ENCODE peak calls at places on chromosomes 13 and 19, in six cellular contexts. One of them, this sample, is unnamed.

GRCh38 chr13:56713656-56714055 is 427.1 kb upstream of the PRR20A start:
- DNase-seq in Peyer's patch: no peak
- DNase-seq in gastrocnemius medialis: no peak
- DNase-seq in mucosa of descending colon: no peak
- DNase-seq in BJ: no peak
- DNase-seq in MG63: no peak
- DNase-seq in this sample: no peak

GRCh38 chr19:32339988-32340874 is 5.2 kb upstream of the ZNF507 start:
- DNase-seq in Peyer's patch: peak; percentile 47
- DNase-seq in gastrocnemius medialis: peak; percentile 48
- DNase-seq in mucosa of descending colon: no peak
- DNase-seq in BJ: no peak
- DNase-seq in MG63: peak; percentile 65
- DNase-seq in this sample: peak; percentile 63

GRCh38 chr13:110391273-110391672 is 84.2 kb downstream of the COL4A2 start:
- DNase-seq in Peyer's patch: no peak
- DNase-seq in gastrocnemius medialis: no peak
- DNase-seq in mucosa of descending colon: no peak
- DNase-seq in BJ: no peak
- DNase-seq in MG63: no peak
- DNase-seq in this sample: peak; percentile 59

GRCh38 chr19:37468961-37469777 is at the start of gene ZNF570:
- DNase-seq in Peyer's patch: peak; percentile 88
- DNase-seq in gastrocnemius medialis: peak; percentile 86
- DNase-seq in mucosa of descending colon: peak; percentile 93
- DNase-seq in BJ: peak; percentile 27
- DNase-seq in MG63: no peak
- DNase-seq in this sample: peak; percentile 94

GRCh38 chr13:81565849-81566248 is 1224.9 kb upstream of the SPRY2 start:
- DNase-seq in Peyer's patch: no peak
- DNase-seq in gastrocnemius medialis: no peak
- DNase-seq in mucosa of descending colon: no peak
- DNase-seq in BJ: no peak
- DNase-seq in MG63: no peak
- DNase-seq in this sample: no peak

GRCh38 chr13:59743195-59743594 is 420.5 kb downstream of the DIAPH3 start:
- DNase-seq in Peyer's patch: no peak
- DNase-seq in gastrocnemius medialis: no peak
- DNase-seq in mucosa of descending colon: no peak
- DNase-seq in BJ: no peak
- DNase-seq in MG63: no peak
- DNase-seq in this sample: no peak

GRCh38 chr19:47176627-47177090 is 46.0 kb downstream of the SAE1 start:
- DNase-seq in Peyer's patch: peak; percentile 36
- DNase-seq in gastrocnemius medialis: no peak
- DNase-seq in mucosa of descending colon: no peak
- DNase-seq in BJ: peak; percentile 93
- DNase-seq in MG63: no peak
- DNase-seq in this sample: peak; percentile 92

GRCh38 chr19:23916991-23917390 is 2.3 kb downstream of the ZNF726 start:
- DNase-seq in Peyer's patch: no peak
- DNase-seq in gastrocnemius medialis: no peak
- DNase-seq in mucosa of descending colon: no peak
- DNase-seq in BJ: no peak
- DNase-seq in MG63: no peak
- DNase-seq in this sample: peak; percentile 1

GRCh38 chr13:68272652-68273051 is 1042.5 kb upstream of the PCDH9 start:
- DNase-seq in Peyer's patch: no peak
- DNase-seq in gastrocnemius medialis: no peak
- DNase-seq in mucosa of descending colon: no peak
- DNase-seq in BJ: no peak
- DNase-seq in MG63: no peak
- DNase-seq in this sample: no peak

GRCh38 chr13:95568131-95568530 is 15.6 kb downstream of the CLDN10 start:
- DNase-seq in Peyer's patch: no peak
- DNase-seq in gastrocnemius medialis: no peak
- DNase-seq in mucosa of descending colon: no peak
- DNase-seq in BJ: no peak
- DNase-seq in MG63: no peak
- DNase-seq in this sample: no peak

GRCh38 chr13:110756268-110756667 is 42.8 kb downstream of the ING1 start:
- DNase-seq in Peyer's patch: no peak
- DNase-seq in gastrocnemius medialis: no peak
- DNase-seq in mucosa of descending colon: no peak
- DNase-seq in BJ: no peak
- DNase-seq in MG63: no peak
- DNase-seq in this sample: peak; percentile 5

GRCh38 chr13:38662362-38662761 is 24.5 kb upstream of the FREM2 start:
- DNase-seq in Peyer's patch: no peak
- DNase-seq in gastrocnemius medialis: no peak
- DNase-seq in mucosa of descending colon: no peak
- DNase-seq in BJ: no peak
- DNase-seq in MG63: peak; percentile 53
- DNase-seq in this sample: peak; percentile 49

GRCh38 chr19:54430306-54431254 is 15.3 kb downstream of the TTYH1 start:
- DNase-seq in Peyer's patch: peak; percentile 34
- DNase-seq in gastrocnemius medialis: no peak
- DNase-seq in mucosa of descending colon: no peak
- DNase-seq in BJ: no peak
- DNase-seq in MG63: no peak
- DNase-seq in this sample: peak; percentile 68

GRCh38 chr13:52926971-52927370 is 78.5 kb upstream of the PCDH8 start:
- DNase-seq in Peyer's patch: no peak
- DNase-seq in gastrocnemius medialis: no peak
- DNase-seq in mucosa of descending colon: no peak
- DNase-seq in BJ: no peak
- DNase-seq in MG63: no peak
- DNase-seq in this sample: no peak

GRCh38 chr13:25675060-25675459 is 303.3 kb downstream of the ATP8A2 start:
- DNase-seq in Peyer's patch: no peak
- DNase-seq in gastrocnemius medialis: no peak
- DNase-seq in mucosa of descending colon: no peak
- DNase-seq in BJ: no peak
- DNase-seq in MG63: no peak
- DNase-seq in this sample: no peak

DNA sequence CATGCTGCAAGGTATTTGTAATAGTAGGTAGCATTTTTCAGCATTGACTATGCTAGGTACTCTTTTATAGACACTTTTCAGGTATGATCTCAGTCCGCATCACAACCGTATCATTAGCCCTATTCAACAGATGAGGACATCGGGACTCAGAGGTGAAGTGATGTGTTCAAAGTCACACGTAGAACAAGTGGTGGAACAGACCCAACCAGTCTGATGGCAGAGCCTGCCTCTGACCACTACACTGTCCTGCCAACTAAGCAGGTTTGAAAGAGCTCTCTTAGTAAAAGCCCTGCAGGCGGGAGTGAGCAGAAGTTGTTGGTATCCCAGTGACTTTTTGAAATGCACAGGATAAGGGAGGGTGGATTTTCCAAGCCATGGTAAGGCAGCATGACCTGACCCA is 20.2 kb downstream of the PAF1 start:
- DNase-seq in Peyer's patch: no peak
- DNase-seq in gastrocnemius medialis: no peak
- DNase-seq in mucosa of descending colon: no peak
- DNase-seq in BJ: no peak
- DNase-seq in MG63: no peak
- DNase-seq in this sample: no peak
- H3K36me3 ChIP-seq in Peyer's patch: no peaks in the 10 kb centered on the region
- H3K36me3 ChIP-seq in gastrocnemius medialis: peaks cover 35% of the 10 kb centered on the region
- H3K36me3 ChIP-seq in mucosa of descending colon: peaks cover 3% of the 10 kb centered on the region
- H3K36me3 ChIP-seq in BJ: peaks cover 22% of the 10 kb centered on the region
- H3K36me3 ChIP-seq in MG63: peaks cover 82% of the 10 kb centered on the region
- H3K36me3 ChIP-seq in this sample: peaks cover 46% of the 10 kb centered on the region

DNA sequence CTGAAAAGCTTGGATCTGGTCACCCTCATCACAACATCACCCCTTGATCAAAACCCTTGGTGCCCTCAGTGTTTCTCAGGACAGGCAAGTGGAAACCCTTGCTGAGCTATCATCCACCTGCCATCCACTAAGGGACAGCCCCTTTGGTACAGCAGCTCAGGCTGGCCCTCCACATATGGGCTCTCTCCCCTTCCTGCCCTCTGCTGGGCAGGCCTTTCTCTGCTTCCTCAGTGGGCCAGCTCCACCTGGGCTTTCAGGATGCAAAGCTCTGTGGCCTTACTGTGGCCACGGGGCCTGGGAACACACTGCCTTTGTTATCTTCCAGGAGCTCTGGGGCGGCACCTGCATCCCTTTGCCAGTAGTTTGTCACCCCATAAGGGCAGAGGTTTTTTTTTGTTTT is 4.9 kb downstream of the SUGP1 start:
- DNase-seq in Peyer's patch: no peak
- DNase-seq in gastrocnemius medialis: no peak
- DNase-seq in mucosa of descending colon: no peak
- DNase-seq in BJ: no peak
- DNase-seq in MG63: no peak
- DNase-seq in this sample: no peak
- H3K36me3 ChIP-seq in Peyer's patch: no peaks in the 10 kb centered on the region
- H3K36me3 ChIP-seq in gastrocnemius medialis: peaks cover 30% of the 10 kb centered on the region
- H3K36me3 ChIP-seq in mucosa of descending colon: no peaks in the 10 kb centered on the region
- H3K36me3 ChIP-seq in BJ: peaks cover 10% of the 10 kb centered on the region
- H3K36me3 ChIP-seq in MG63: peaks cover 57% of the 10 kb centered on the region
- H3K36me3 ChIP-seq in this sample: peaks cover 26% of the 10 kb centered on the region

DNA sequence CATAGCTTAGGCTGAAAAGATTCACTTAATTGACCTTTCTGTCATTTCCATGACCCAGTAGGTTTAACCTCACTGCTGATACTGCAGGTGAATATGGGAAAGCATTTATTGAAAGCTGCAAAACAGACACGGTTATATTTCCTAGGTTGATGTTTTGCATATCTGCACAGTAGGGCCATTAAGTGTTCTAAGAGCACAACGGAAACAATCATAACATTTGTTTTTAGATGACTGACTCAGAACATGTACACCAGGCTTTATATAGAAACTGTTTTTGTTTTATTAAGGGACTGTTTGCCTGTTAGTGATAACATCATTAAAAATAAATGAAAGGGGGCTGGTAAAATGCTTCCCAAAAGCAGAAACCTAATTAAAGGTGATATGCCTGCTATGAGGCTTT is 367.8 kb downstream of the DACH1 start:
- DNase-seq in Peyer's patch: no peak
- DNase-seq in gastrocnemius medialis: no peak
- DNase-seq in mucosa of descending colon: no peak
- DNase-seq in BJ: no peak
- DNase-seq in MG63: no peak
- DNase-seq in this sample: no peak
- H3K36me3 ChIP-seq in Peyer's patch: no peaks in the 10 kb centered on the region
- H3K36me3 ChIP-seq in gastrocnemius medialis: no peaks in the 10 kb centered on the region
- H3K36me3 ChIP-seq in mucosa of descending colon: no peaks in the 10 kb centered on the region
- H3K36me3 ChIP-seq in BJ: no peaks in the 10 kb centered on the region
- H3K36me3 ChIP-seq in MG63: no peaks in the 10 kb centered on the region
- H3K36me3 ChIP-seq in this sample: no peaks in the 10 kb centered on the region

GRCh38 chr19:7132054-7132453 is 62.6 kb downstream of the ZNF557 start:
- DNase-seq in Peyer's patch: no peak
- DNase-seq in gastrocnemius medialis: no peak
- DNase-seq in mucosa of descending colon: no peak
- DNase-seq in BJ: no peak
- DNase-seq in MG63: no peak
- DNase-seq in this sample: no peak
- H3K36me3 ChIP-seq in Peyer's patch: no peaks in the 10 kb centered on the region
- H3K36me3 ChIP-seq in gastrocnemius medialis: peaks cover 55% of the 10 kb centered on the region
- H3K36me3 ChIP-seq in mucosa of descending colon: no peaks in the 10 kb centered on the region
- H3K36me3 ChIP-seq in BJ: peaks cover 3% of the 10 kb centered on the region
- H3K36me3 ChIP-seq in MG63: peaks cover 4% of the 10 kb centered on the region
- H3K36me3 ChIP-seq in this sample: peaks cover 33% of the 10 kb centered on the region

DNA sequence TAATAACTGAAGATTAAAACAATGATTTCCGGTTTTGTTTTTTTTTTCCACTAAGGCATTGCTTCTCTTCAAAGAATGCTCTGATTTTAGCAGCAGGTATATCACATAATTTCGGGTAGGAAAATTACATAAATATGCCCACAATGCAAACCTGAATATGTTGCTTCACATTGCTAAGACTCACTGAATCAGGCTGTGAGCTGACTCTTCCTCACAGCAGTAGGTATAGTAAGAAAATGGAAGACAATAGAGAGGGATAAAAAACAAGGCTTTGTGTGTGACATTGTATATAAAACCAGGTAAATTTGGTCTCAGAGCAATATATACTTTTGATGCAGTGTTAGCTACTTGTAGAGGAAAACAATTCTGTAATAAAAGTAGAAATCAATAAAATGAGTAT is 1355.0 kb downstream of the OLFM4 start:
- DNase-seq in Peyer's patch: no peak
- DNase-seq in gastrocnemius medialis: no peak
- DNase-seq in mucosa of descending colon: no peak
- DNase-seq in BJ: no peak
- DNase-seq in MG63: no peak
- DNase-seq in this sample: no peak
- H3K36me3 ChIP-seq in Peyer's patch: no peaks in the 10 kb centered on the region
- H3K36me3 ChIP-seq in gastrocnemius medialis: no peaks in the 10 kb centered on the region
- H3K36me3 ChIP-seq in mucosa of descending colon: no peaks in the 10 kb centered on the region
- H3K36me3 ChIP-seq in BJ: no peaks in the 10 kb centered on the region
- H3K36me3 ChIP-seq in MG63: no peaks in the 10 kb centered on the region
- H3K36me3 ChIP-seq in this sample: no peaks in the 10 kb centered on the region

DNA sequence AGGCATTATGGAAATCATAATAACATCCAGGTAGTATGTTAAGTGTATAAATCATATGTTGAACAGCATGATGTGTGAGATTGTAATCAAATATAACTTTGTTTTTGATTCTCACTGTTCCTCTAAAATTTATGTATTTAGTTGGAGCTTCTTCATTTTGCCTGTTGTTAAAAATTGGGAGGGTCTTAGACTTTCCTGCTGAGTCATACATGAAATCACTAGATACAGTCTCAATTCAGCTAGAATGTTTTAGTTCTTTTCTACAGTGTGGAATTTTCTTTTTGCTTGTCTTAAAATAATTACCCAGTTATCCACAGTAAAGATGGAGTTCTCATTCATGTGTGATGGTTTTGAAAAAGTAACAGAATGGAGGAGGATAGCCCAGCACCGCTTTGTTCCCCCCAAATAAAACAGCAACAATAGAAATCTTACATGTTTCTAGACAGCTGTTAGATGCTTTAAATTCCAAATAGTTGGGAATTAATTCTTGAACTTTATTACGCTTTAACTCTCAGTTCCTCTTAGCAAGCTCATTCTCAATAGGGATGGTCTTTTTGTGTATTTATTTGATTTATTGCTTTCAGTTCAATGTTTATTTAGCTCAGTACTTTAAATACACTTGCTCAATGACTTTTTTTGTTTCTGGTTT is 109.5 kb downstream of the PDS5B start:
- DNase-seq in Peyer's patch: no peak
- DNase-seq in gastrocnemius medialis: no peak
- DNase-seq in mucosa of descending colon: no peak
- DNase-seq in BJ: no peak
- DNase-seq in MG63: no peak
- DNase-seq in this sample: peak; percentile 20
- H3K36me3 ChIP-seq in Peyer's patch: no peaks in the 10 kb centered on the region
- H3K36me3 ChIP-seq in gastrocnemius medialis: no peaks in the 10 kb centered on the region
- H3K36me3 ChIP-seq in mucosa of descending colon: no peaks in the 10 kb centered on the region
- H3K36me3 ChIP-seq in BJ: no peaks in the 10 kb centered on the region
- H3K36me3 ChIP-seq in MG63: peaks cover 18% of the 10 kb centered on the region
- H3K36me3 ChIP-seq in this sample: peaks cover 15% of the 10 kb centered on the region

This sample was measured in adipocyte.